ENCODE peak calls at places on chromosomes 13 and 19, in five cellular contexts. P is stimulated activated CD8-positive, alpha-beta memory T cell treated with anti-CD3 and anti-CD28 coated beads, Interleukin-15, amount 100 ng/mL, for 1 hour; O is NCI-H446; V is left ventricle myocardium inferior; N is stimulated activated CD4-positive, alpha-beta T cell treated with anti-CD3 and anti-CD28 coated beads, Interleukin-2, amount 100 ng/mL, for 24 hours. X is an unnamed sample.

GRCh38 chr13:114115796-114116195 is 16.6 kb downstream of the RASA3 start:
- DNase-seq in P (no peak), O (no peak), V (no peak), N (peak; percentile 0), X (no peak)

GRCh38 chr13:110298566-110299321 is 8.2 kb downstream of the COL4A1 start:
- DNase-seq in P (no peak), O (no peak), V (no peak), N (peak; percentile 54), X (no peak)

GRCh38 chr13:21328836-21329477 is 130.1 kb downstream of the ZDHHC20 start:
- DNase-seq in P (no peak), O (no peak), V (no peak), N (no peak), X (no peak)

GRCh38 chr19:38055040-38055439 is 148.0 kb downstream of the SIPA1L3 start:
- DNase-seq in P (no peak), O (no peak), V (no peak), N (no peak), X (no peak)

GRCh38 chr19:31578326-31578725 is 229.1 kb upstream of the TSHZ3 start:
- DNase-seq in P (no peak), O (no peak), V (no peak), N (no peak), X (no peak)

GRCh38 chr13:112779856-112780604 is 90.2 kb downstream of the ATP11A start:
- DNase-seq in P (no peak), O (no peak), V (no peak), N (no peak), X (no peak)

GRCh38 chr13:100131863-100132574 is 43.1 kb downstream of the PCCA start:
- DNase-seq in P (no peak), O (no peak), V (no peak), N (peak; percentile 33), X (peak; percentile 95)

GRCh38 chr19:9076886-9077285 is 10.0 kb upstream of the OR1M1 start:
- DNase-seq in P (no peak), O (no peak), V (no peak), N (no peak), X (no peak)

GRCh38 chr13:109989686-109990085 is 203.3 kb upstream of the IRS2 start:
- DNase-seq in P (no peak), O (no peak), V (no peak), N (no peak), X (no peak)

GRCh38 chr13:67557642-67558241 is 327.6 kb upstream of the PCDH9 start:
- DNase-seq in P (no peak), O (no peak), V (no peak), N (no peak), X (no peak)

GRCh38 chr19:3366761-3367571 is 583 bp downstream of the NFIC start:
- DNase-seq in P (no peak), O (peak; percentile 57), V (peak; percentile 56), N (peak; percentile 37), X (no peak)

GRCh38 chr13:40186636-40187323 is 479.7 kb downstream of the FOXO1 start:
- DNase-seq in P (no peak), O (no peak), V (no peak), N (peak; percentile 11), X (no peak)

GRCh38 chr19:8221161-8221560 is 12.0 kb downstream of the CERS4 start:
- DNase-seq in P (no peak), O (no peak), V (no peak), N (no peak), X (no peak)

GRCh38 chr19:18889949-18890745 is 5.8 kb downstream of the CERS1 start:
- DNase-seq in P (no peak), O (no peak), V (no peak), N (no peak), X (no peak)

GRCh38 chr13:29934531-29935308 is 84.3 kb upstream of the UBL3 start:
- DNase-seq in P (no peak), O (no peak), V (no peak), N (peak; percentile 41), X (no peak)

GRCh38 chr19:48842744-48843162 is 6.5 kb upstream of the HSD17B14 start:
- DNase-seq in P (peak; percentile 24), O (peak; percentile 70), V (no peak), N (peak; percentile 28), X (no peak)

GRCh38 chr19:38281820-38282566 is 17.6 kb downstream of the SPINT2 start:
- DNase-seq in P (no peak), O (no peak), V (no peak), N (no peak), X (no peak)

GRCh38 chr19:33422369-33423180 is 49.1 kb downstream of the CEBPG start:
- DNase-seq in P (no peak), O (no peak), V (no peak), N (no peak), X (no peak)

GRCh38 chr19:18659281-18660050 is 22.6 kb downstream of the KLHL26 start:
- DNase-seq in P (no peak), O (no peak), V (peak; percentile 61), N (no peak), X (no peak)

GRCh38 chr13:77383097-77383496 is 56.2 kb upstream of the MYCBP2 start:
- DNase-seq in P (no peak), O (no peak), V (no peak), N (no peak), X (no peak)

GRCh38 chr19:18670313-18670712 is 13.2 kb upstream of the CRTC1 start:
- DNase-seq in P (no peak), O (no peak), V (no peak), N (no peak), X (no peak)

GRCh38 chr13:76929975-76930374 is 18.3 kb upstream of the ACOD1 start:
- DNase-seq in P (no peak), O (no peak), V (no peak), N (no peak), X (no peak)

GRCh38 chr13:108987488-108987887 is 358.1 kb downstream of the MYO16 start:
- DNase-seq in P (no peak), O (no peak), V (no peak), N (no peak), X (no peak)

GRCh38 chr13:20002766-20003165 is 44.2 kb downstream of the ZMYM2 start:
- DNase-seq in P (no peak), O (no peak), V (no peak), N (no peak), X (no peak)

GRCh38 chr19:8377598-8377997 is 12.6 kb upstream of the RAB11B start:
- DNase-seq in P (no peak), O (no peak), V (no peak), N (no peak), X (no peak)

GRCh38 chr13:109344552-109345157 is 441.7 kb downstream of the IRS2 start:
- DNase-seq in P (no peak), O (no peak), V (no peak), N (no peak), X (peak; percentile 67)

X was measured in non-pigmented ciliary epithelial cell.